ENCODE peak calls at places on chromosomes 1 and 21, in nine cellular contexts. Y is AG04450, V is Peyer's patch, F is left ventricle myocardium inferior, E is adrenal gland, N is astrocyte, P is DND-41, D is thoracic aorta, C is uterus. O is an unnamed sample.

GRCh38 chr1:245060684-245061374 is 94.0 kb upstream of the KIF26B start:
- DNase-seq in F (no peak), Y (no peak), C (no peak), P (no peak), E (peak; percentile 18), N (no peak), V (peak; percentile 75), D (no peak), O (no peak)

GRCh38 chr1:10528066-10529014 is 53.6 kb downstream of the PEX14 start:
- DNase-seq in C (peak; percentile 60), P (no peak), D (peak; percentile 57), Y (peak; percentile 53), E (peak; percentile 74), V (peak; percentile 69), N (peak; percentile 98), F (peak; percentile 52), O (no peak)

GRCh38 chr1:245310605-245311531 is 156.1 kb downstream of the KIF26B start:
- DNase-seq in Y (no peak), C (no peak), D (no peak), E (peak; percentile 25), V (no peak), P (peak; percentile 57), N (no peak), F (no peak), O (no peak)

GRCh38 chr1:145859491-145860159 is 744 bp upstream of the PIAS3 start:
- DNase-seq in V (peak; percentile 94), C (peak; percentile 94), Y (peak; percentile 60), P (peak; percentile 85), N (peak; percentile 71), F (peak; percentile 94), E (peak; percentile 90), D (peak; percentile 77), O (peak; percentile 93)

GRCh38 chr1:116940809-116941640 is 31.3 kb downstream of the PTGFRN start:
- DNase-seq in P (no peak), C (no peak), Y (no peak), N (no peak), E (no peak), D (no peak), F (no peak), V (no peak), O (no peak)

GRCh38 chr1:9603307-9603706 is 14.6 kb downstream of the TMEM201 start:
- DNase-seq in Y (no peak), P (no peak), V (no peak), F (no peak), D (no peak), N (no peak), E (no peak), C (no peak), O (no peak)

GRCh38 chr1:28668956-28669719 is 554 bp downstream of the GMEB1 start:
- DNase-seq in E (peak; percentile 40), P (peak; percentile 64), Y (no peak), N (peak; percentile 15), C (peak; percentile 44), F (peak; percentile 72), D (no peak), V (peak; percentile 78), O (peak; percentile 29)

GRCh38 chr21:34679056-34679455 is 10.3 kb downstream of the CLIC6 start:
- DNase-seq in F (no peak), V (no peak), D (no peak), P (no peak), N (no peak), Y (no peak), C (no peak), E (no peak), O (no peak)

GRCh38 chr1:216599851-216600250 is 123.4 kb downstream of the ESRRG start:
- DNase-seq in Y (no peak), C (no peak), F (no peak), D (no peak), P (no peak), N (no peak), E (no peak), V (no peak), O (no peak)

GRCh38 chr1:225655509-225656258 is 2.8 kb upstream of the ENAH start:
- DNase-seq in Y (peak; percentile 93), V (peak; percentile 53), F (peak; percentile 29), N (peak; percentile 100), D (peak; percentile 37), C (peak; percentile 80), E (peak; percentile 72), P (no peak), O (peak; percentile 76)

GRCh38 chr1:235648954-235649721 is 446 bp downstream of the GNG4 start:
- DNase-seq in Y (no peak), C (peak; percentile 36), F (peak; percentile 34), D (no peak), E (peak; percentile 70), N (peak; percentile 48), V (peak; percentile 79), P (peak; percentile 61), O (no peak)

GRCh38 chr1:203000217-203000944 is 6.8 kb upstream of the TMEM183A start:
- DNase-seq in D (no peak), C (no peak), P (no peak), E (no peak), V (no peak), N (no peak), Y (no peak), F (no peak), O (no peak)

GRCh38 chr1:205365945-205366463 is 9.3 kb upstream of the KLHDC8A start:
- DNase-seq in C (no peak), F (no peak), D (no peak), N (no peak), V (peak; percentile 55), P (no peak), Y (no peak), E (peak; percentile 60), O (no peak)

DNA sequence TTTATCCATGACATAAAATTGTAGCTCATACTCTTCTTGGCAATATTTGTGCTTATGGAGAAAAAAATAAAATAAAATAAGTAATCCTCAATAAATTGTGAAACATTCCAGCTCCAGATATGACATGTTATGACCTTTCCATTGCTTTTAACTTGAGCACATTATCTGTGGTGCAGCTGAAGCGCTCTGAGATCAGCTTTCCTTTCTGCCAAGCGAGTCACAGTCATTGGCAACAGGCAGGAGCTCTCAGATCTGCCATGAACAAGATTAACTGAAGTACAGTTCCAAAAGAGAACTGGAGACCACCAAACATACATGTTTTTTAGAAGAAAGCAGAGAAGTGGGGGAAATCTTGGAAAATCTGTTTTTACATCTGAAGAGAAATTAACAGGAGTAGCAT is 89.2 kb upstream of the DSCAM start:
- DNase-seq in C (no peak), N (no peak), D (no peak), P (no peak), E (no peak), V (no peak), F (no peak), Y (no peak), O (no peak)
- H3K9me3 ChIP-seq in C (no peaks in the 10 kb centered on the region), N (peaks cover 2% of the 10 kb centered on the region), D (no peaks in the 10 kb centered on the region), P (no peaks in the 10 kb centered on the region), E (no peaks in the 10 kb centered on the region), V (no peaks in the 10 kb centered on the region), F (no peaks in the 10 kb centered on the region), Y (peaks cover 26% of the 10 kb centered on the region), O (no peaks in the 10 kb centered on the region)

GRCh38 chr1:82755671-82756070 is 954.9 kb downstream of the ADGRL2 start:
- DNase-seq in E (no peak), V (no peak), P (no peak), N (no peak), F (no peak), D (no peak), C (no peak), Y (no peak), O (no peak)

GRCh38 chr1:82762829-82763532 is 962.2 kb downstream of the ADGRL2 start:
- DNase-seq in F (no peak), V (no peak), P (no peak), Y (no peak), N (no peak), D (no peak), C (no peak), E (peak; percentile 19), O (no peak)

GRCh38 chr1:82759035-82759434 is 958.3 kb downstream of the ADGRL2 start:
- DNase-seq in V (no peak), E (no peak), D (no peak), N (no peak), F (no peak), P (no peak), C (no peak), Y (no peak), O (no peak)
- TF ChIP-seq CTCF in V (no peak), E (no peak), D (no peak), N (no peak), F (no peak), P (no peak), C (no peak), Y (no peak), O (no peak)

DNA sequence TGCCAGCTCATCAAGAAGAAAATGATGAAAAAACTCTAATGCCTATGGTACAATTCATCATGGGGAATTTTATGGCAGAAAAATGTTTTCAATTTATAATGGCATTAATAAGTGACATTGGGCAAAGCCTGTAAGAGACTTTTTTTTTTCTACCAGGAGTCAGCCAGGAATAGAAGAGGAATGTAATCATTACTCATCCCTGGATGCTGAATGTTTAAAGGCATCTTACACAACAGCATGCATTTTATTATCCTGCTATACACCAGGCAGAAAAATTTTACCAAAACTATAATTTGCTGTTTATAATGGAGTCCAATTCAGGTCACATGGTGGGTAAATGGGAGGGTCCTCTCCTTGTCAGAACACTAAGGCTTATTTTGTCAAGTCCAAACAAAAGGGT is 189.9 kb upstream of the BEND5 start:
- DNase-seq in C (no peak), V (no peak), E (no peak), F (no peak), D (no peak), Y (no peak), P (no peak), N (peak; percentile 35), O (no peak)
- H3K9me3 ChIP-seq in C (no peaks in the 10 kb centered on the region), V (no peaks in the 10 kb centered on the region), E (no peaks in the 10 kb centered on the region), F (no peaks in the 10 kb centered on the region), D (no peaks in the 10 kb centered on the region), Y (no peaks in the 10 kb centered on the region), P (no peaks in the 10 kb centered on the region), N (no peaks in the 10 kb centered on the region), O (no peaks in the 10 kb centered on the region)

DNA sequence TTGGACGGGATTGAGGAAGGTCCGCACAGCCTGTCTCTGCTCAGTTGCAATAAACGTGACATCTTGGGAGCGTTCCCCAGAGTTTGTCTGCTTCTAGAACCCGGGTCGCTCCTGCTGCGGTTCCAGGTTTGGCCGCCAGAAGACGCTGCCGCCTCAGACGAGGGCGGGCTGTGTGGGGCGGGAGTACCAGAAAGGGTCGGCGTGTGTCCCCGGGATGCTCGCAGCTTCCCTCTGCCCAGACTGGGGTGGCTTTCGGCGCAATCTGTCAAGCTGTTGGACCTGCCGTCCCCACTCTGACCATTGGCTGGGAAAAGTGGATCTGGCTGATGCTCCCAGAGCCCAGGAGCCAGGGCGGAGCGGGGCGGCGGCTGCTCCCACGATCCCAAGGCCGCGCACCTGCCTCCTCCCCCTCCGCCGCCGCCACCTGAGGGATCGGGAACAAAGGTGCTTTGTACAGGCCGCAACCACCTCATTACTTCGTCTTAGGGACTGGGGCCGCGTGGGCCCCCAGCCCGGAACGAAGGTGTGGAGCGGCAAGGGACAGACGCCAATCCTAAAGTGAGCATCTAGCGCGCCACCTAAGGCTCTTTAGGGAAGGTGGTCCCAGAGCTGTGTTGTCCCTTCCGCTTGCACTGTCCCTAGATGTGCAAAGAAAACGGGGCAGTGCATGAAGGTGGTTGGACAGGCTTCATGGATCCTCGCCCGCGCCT is 683 bp upstream of the EFNA4 start:
- DNase-seq in D (no peak), P (peak; percentile 75), C (peak; percentile 49), V (peak; percentile 88), N (no peak), E (peak; percentile 75), Y (no peak), F (peak; percentile 55), O (no peak)
- TF ChIP-seq CTCF in D (peak; percentile 68), P (peak; percentile 80), C (peak; percentile 73), V (peak; percentile 87), N (peak; percentile 48), E (peak; percentile 84), Y (peak; percentile 72), F (peak; percentile 66), O (peak; percentile 51)